ENCODE peak calls at places on chromosomes 11 and 22, in nine cellular contexts. S is stimulated activated naive CD8-positive, alpha-beta T cell treated with anti-CD3 and anti-CD28 coated beads, Interleukin-15, Interleukin-2, amounts not matched to agents 100 U/mL and 50 U/mL, for 24 hours; A is endothelial cell; M is T-helper 2 cell; D is hypothalamus; Q is Calu3; K is iris pigment epithelial cell; N is COR-L47; H is AG04450. C is an unnamed sample.
A peak's percentile ranks its signal among the peaks of the same experiment; 100 is the strongest.

GRCh38 chr11:32414925-32415324 is 20.4 kb downstream of the WT1 start:
- DNase-seq in S (no peak), A (no peak), M (no peak), D (no peak), Q (no peak), K (no peak), N (no peak), H (no peak), C (no peak)

GRCh38 chr11:6992026-6992425 is 28.1 kb downstream of the ZNF214 start:
- DNase-seq in S (no peak), A (no peak), M (no peak), D (no peak), Q (no peak), K (peak; percentile 57), N (no peak), H (peak; percentile 20), C (peak; percentile 22)

GRCh38 chr22:26707090-26707489 is 49.7 kb downstream of the MIAT start:
- DNase-seq in S (no peak), A (no peak), M (no peak), D (no peak), Q (no peak), K (no peak), N (no peak), H (no peak), C (no peak)

GRCh38 chr11:83349371-83349770 is 63.2 kb upstream of the CCDC90B start:
- DNase-seq in S (no peak), A (no peak), M (no peak), D (no peak), Q (no peak), K (no peak), N (no peak), H (no peak), C (no peak)

GRCh38 chr22:20384865-20385264 is 9.1 kb upstream of the ZNF74 start:
- DNase-seq in S (no peak), A (no peak), M (no peak), D (no peak), Q (no peak), K (no peak), N (no peak), H (no peak), C (no peak)

GRCh38 chr11:19951558-19952083 is 208.7 kb downstream of the DBX1 start:
- DNase-seq in S (no peak), A (peak; percentile 27), M (peak; percentile 8), D (no peak), Q (peak; percentile 44), K (peak; percentile 51), N (peak; percentile 40), H (no peak), C (peak; percentile 64)

GRCh38 chr11:68525930-68526329 is 65.4 kb downstream of the PPP6R3 start:
- DNase-seq in S (no peak), A (no peak), M (no peak), D (no peak), Q (no peak), K (peak; percentile 47), N (no peak), H (no peak), C (peak; percentile 68)

GRCh38 chr11:69212121-69213110 is 56.7 kb downstream of the SMIM38 start:
- DNase-seq in S (peak; percentile 2), A (no peak), M (no peak), D (no peak), Q (no peak), K (peak; percentile 8), N (no peak), H (no peak), C (no peak)

GRCh38 chr22:41762980-41763779 is 37.3 kb upstream of the CCDC134 start:
- DNase-seq in S (peak; percentile 57), A (peak; percentile 79), M (no peak), D (no peak), Q (peak; percentile 39), K (peak; percentile 32), N (peak; percentile 55), H (no peak), C (peak; percentile 87)

GRCh38 chr11:117572129-117572528 is 224.9 kb downstream of the DSCAML1 start:
- DNase-seq in S (no peak), A (no peak), M (no peak), D (no peak), Q (no peak), K (no peak), N (no peak), H (no peak), C (no peak)

GRCh38 chr11:66367561-66368312 is 3.8 kb downstream of the SLC29A2 start:
- DNase-seq in S (no peak), A (no peak), M (no peak), D (no peak), Q (no peak), K (no peak), N (no peak), H (no peak), C (no peak)

C was measured in bronchial epithelial cell.